ENCODE peak calls at places on chromosomes 5 and 9, in ten cellular contexts. W is kidney epithelial cell; U is left lobe of liver; Y is activated effector memory CD4-positive, alpha-beta T cell treated with anti-CD3 and anti-CD28 coated beads, Interleukin-2, amount 50 U/mL, for 16 hours; V is COR-L47; B is neural crest cell; O is NCI-H345; X is skeletal muscle cell; I is NCI-H1417; R is small intestine. E is an unnamed sample.

GRCh38 chr5:41435276-41435675 is 75.1 kb downstream of the PLCXD3 start:
- DNase-seq in Y (no peak), W (no peak), B (no peak), X (no peak), R (peak), U (no peak), V (no peak), O (no peak), I (no peak), E (no peak)

GRCh38 chr5:23522553-23522952 is 15.1 kb downstream of the PRDM9 start:
- DNase-seq in V (no peak), I (no peak), X (no peak), O (no peak), U (no peak), W (no peak), R (no peak), Y (no peak), B (no peak), E (no peak)

GRCh38 chr5:1540831-1541661 is 17.3 kb upstream of the LPCAT1 start:
- DNase-seq in I (no peak), U (peak), X (no peak), Y (peak), W (no peak), R (no peak), B (no peak), V (no peak), O (no peak), E (no peak)

GRCh38 chr5:11268894-11269293 is 507.9 kb upstream of the DAP start:
- DNase-seq in B (no peak), X (no peak), U (no peak), I (peak), Y (no peak), W (no peak), R (no peak), O (no peak), V (peak), E (no peak)

GRCh38 chr5:72531496-72532190 is 24.4 kb upstream of the ZNF366 start:
- DNase-seq in X (peak), R (no peak), Y (no peak), W (no peak), U (no peak), I (no peak), B (no peak), V (no peak), O (no peak), E (no peak)

GRCh38 chr9:90095682-90096081 is 490.9 kb downstream of the GADD45G start:
- DNase-seq in Y (no peak), B (no peak), V (peak), U (no peak), X (peak), R (peak), O (peak), W (no peak), I (peak), E (no peak)

GRCh38 chr9:97564291-97565175 is 63.1 kb downstream of the TMOD1 start:
- DNase-seq in Y (peak), R (peak), X (peak), U (peak), B (no peak), O (peak), I (no peak), V (peak), W (peak), E (no peak)

GRCh38 chr9:125821078-125821477 is 73.9 kb downstream of the PBX3 start:
- DNase-seq in R (no peak), Y (no peak), B (no peak), O (no peak), U (no peak), W (no peak), X (no peak), I (no peak), V (no peak), E (no peak)

GRCh38 chr5:56610093-56610698 is 205.2 kb upstream of the MAP3K1 start:
- DNase-seq in V (no peak), W (no peak), X (no peak), O (no peak), B (no peak), U (no peak), Y (peak), R (no peak), I (no peak), E (no peak)

GRCh38 chr5:131379071-131379538 is 115.3 kb downstream of the CDC42SE2 start:
- DNase-seq in I (no peak), W (no peak), R (no peak), U (no peak), B (no peak), O (no peak), X (no peak), V (no peak), Y (no peak), E (no peak)

GRCh38 chr9:6788175-6789016 is 30.6 kb downstream of the KDM4C start:
- DNase-seq in W (peak), Y (no peak), U (no peak), B (no peak), I (no peak), X (peak), R (peak), V (no peak), O (no peak), E (peak)